ENCODE peak calls at places on chromosome 18, in nine cellular contexts. X, F, B, Q, V, E, R, T and S are unnamed samples.

GRCh38 chr18:13447621-13448020 is 229.1 kb downstream of the LDLRAD4 start:
- DNase-seq in F (no peak), E (no peak), V (no peak), X (peak; percentile 63), Q (peak; percentile 75), B (peak; percentile 65), R (no peak), T (no peak), S (no peak)

GRCh38 chr18:13726972-13727331 is 479 bp downstream of the RNMT start:
- DNase-seq in R (no peak), X (no peak), T (peak; percentile 53), E (no peak), Q (peak; percentile 55), F (peak; percentile 62), V (no peak), B (no peak), S (no peak)

GRCh38 chr18:62450546-62451395 is 72.1 kb upstream of the ZCCHC2 start:
- DNase-seq in T (peak; percentile 5), Q (peak; percentile 87), R (peak; percentile 63), X (peak; percentile 48), B (peak; percentile 24), V (no peak), E (peak; percentile 79), F (peak; percentile 92), S (peak; percentile 77)

GRCh38 chr18:79786304-79786703 is 11.4 kb upstream of the KCNG2 start:
- DNase-seq in T (no peak), F (no peak), R (peak; percentile 32), X (no peak), B (no peak), Q (no peak), E (peak; percentile 31), V (no peak), S (peak; percentile 11)

GRCh38 chr18:9048808-9049494 is 53.5 kb upstream of the NDUFV2 start:
- DNase-seq in Q (no peak), R (no peak), X (no peak), B (no peak), E (no peak), F (peak; percentile 62), V (no peak), T (no peak), S (no peak)

GRCh38 chr18:68103561-68103960 is 587.0 kb upstream of the DSEL start:
- DNase-seq in X (no peak), B (no peak), T (no peak), Q (no peak), F (no peak), V (no peak), E (no peak), R (no peak), S (no peak)

GRCh38 chr18:3060667-3061580 is 48.0 kb upstream of the LPIN2 start:
- DNase-seq in B (no peak), R (no peak), F (no peak), E (no peak), X (no peak), V (no peak), T (peak; percentile 79), Q (no peak), S (no peak)

GRCh38 chr18:65257157-65257556 is 493.7 kb upstream of the CDH7 start:
- DNase-seq in E (no peak), B (no peak), X (no peak), R (no peak), Q (no peak), V (no peak), T (no peak), F (no peak), S (no peak)

GRCh38 chr18:44943201-44943881 is 262.7 kb downstream of the SETBP1 start:
- DNase-seq in R (no peak), V (no peak), E (no peak), X (peak; percentile 63), F (peak; percentile 63), Q (no peak), T (no peak), B (peak; percentile 44), S (no peak)

GRCh38 chr18:37493352-37493935 is 72.2 kb downstream of the CELF4 start:
- DNase-seq in V (no peak), F (no peak), E (no peak), X (no peak), B (no peak), T (no peak), R (no peak), Q (no peak), S (no peak)

GRCh38 chr18:6917082-6917481 is 187.6 kb downstream of the ARHGAP28 start:
- DNase-seq in F (peak; percentile 78), Q (no peak), V (no peak), B (no peak), E (no peak), T (no peak), R (no peak), X (no peak), S (no peak)

GRCh38 chr18:48201952-48202898 is 207.0 kb downstream of the ZBTB7C start:
- DNase-seq in E (no peak), T (no peak), F (no peak), B (no peak), X (no peak), Q (no peak), R (no peak), V (no peak), S (no peak)

GRCh38 chr18:72826736-72827135 is 41.1 kb downstream of the NETO1 start:
- DNase-seq in R (no peak), E (no peak), T (no peak), X (no peak), F (no peak), Q (no peak), V (no peak), B (no peak), S (no peak)

GRCh38 chr18:49189772-49190171 is 239.0 kb upstream of the SMAD7 start:
- DNase-seq in Q (no peak), E (no peak), F (no peak), B (no peak), R (no peak), T (no peak), V (no peak), X (no peak), S (no peak)

GRCh38 chr18:21391074-21391673 is 149.1 kb downstream of the GREB1L start:
- DNase-seq in Q (peak; percentile 23), E (no peak), X (no peak), V (no peak), F (peak; percentile 97), R (no peak), B (peak; percentile 36), T (no peak), S (no peak)

GRCh38 chr18:41842886-41843285 is 112.1 kb upstream of the PIK3C3 start:
- DNase-seq in F (peak; percentile 28), V (no peak), T (no peak), B (no peak), R (no peak), X (no peak), Q (no peak), E (no peak), S (no peak)

GRCh38 chr18:46373131-46373530 is 268.9 kb downstream of the HAUS1 start:
- DNase-seq in V (no peak), T (no peak), F (no peak), Q (no peak), B (no peak), X (no peak), E (no peak), R (no peak), S (no peak)

GRCh38 chr18:61702007-61702406 is 190.8 kb downstream of the RNF152 start:
- DNase-seq in R (no peak), E (no peak), V (no peak), T (no peak), X (no peak), Q (no peak), B (peak; percentile 7), F (peak; percentile 62), S (no peak)

GRCh38 chr18:62979172-62979571 is 263.8 kb downstream of the PHLPP1 start:
- DNase-seq in B (peak; percentile 66), V (peak; percentile 86), E (peak; percentile 76), Q (no peak), X (no peak), R (no peak), F (peak; percentile 77), T (no peak), S (peak; percentile 68)

GRCh38 chr18:27668126-27668525 is 483.0 kb upstream of the CHST9 start:
- DNase-seq in B (no peak), X (no peak), V (no peak), F (no peak), Q (no peak), T (no peak), E (no peak), R (no peak), S (no peak)

GRCh38 chr18:77049938-77050337 is 82.6 kb downstream of the MBP start:
- DNase-seq in V (no peak), E (no peak), X (no peak), F (peak; percentile 49), R (no peak), B (no peak), T (no peak), Q (no peak), S (no peak)

GRCh38 chr18:73296686-73297085 is 428.9 kb upstream of the NETO1 start:
- DNase-seq in X (no peak), Q (no peak), B (no peak), V (no peak), F (no peak), E (no peak), T (no peak), R (no peak), S (no peak)

GRCh38 chr18:32349728-32350395 is 120.8 kb downstream of the GAREM1 start:
- DNase-seq in R (peak; percentile 90), E (no peak), B (peak; percentile 69), T (no peak), X (no peak), Q (peak; percentile 94), V (no peak), F (peak; percentile 90), S (no peak)

GRCh38 chr18:47248610-47249343 is 2.7 kb downstream of the SKOR2 start:
- DNase-seq in T (no peak), B (no peak), Q (no peak), E (no peak), F (peak; percentile 4), R (no peak), X (no peak), V (no peak), S (no peak)

GRCh38 chr18:79933765-79934164 is 17.7 kb downstream of the SLC66A2 start:
- DNase-seq in F (no peak), B (peak; percentile 51), T (no peak), Q (no peak), X (no peak), E (peak; percentile 64), R (peak; percentile 55), V (no peak), S (peak; percentile 50)

GRCh38 chr18:59446012-59446411 is 86.9 kb upstream of the LMAN1 start:
- DNase-seq in R (no peak), Q (peak; percentile 11), X (no peak), V (no peak), B (peak; percentile 16), T (no peak), E (no peak), F (peak; percentile 42), S (no peak)

GRCh38 chr18:22088029-22088428 is 81.4 kb upstream of the GATA6 start:
- DNase-seq in V (no peak), T (no peak), X (no peak), F (no peak), R (no peak), Q (no peak), E (peak; percentile 82), B (no peak), S (peak; percentile 74)

GRCh38 chr18:22914633-22915032 is 18.5 kb upstream of the RBBP8 start:
- DNase-seq in R (no peak), F (peak; percentile 32), V (no peak), X (no peak), E (no peak), Q (no peak), T (no peak), B (no peak), S (no peak)

GRCh38 chr18:13356032-13356431 is 137.5 kb downstream of the LDLRAD4 start:
- DNase-seq in F (no peak), T (no peak), B (no peak), X (no peak), Q (no peak), R (no peak), V (no peak), E (no peak), S (no peak)

GRCh38 chr18:27921904-27922541 is 254.9 kb downstream of the CDH2 start:
- DNase-seq in E (peak; percentile 51), V (no peak), F (peak; percentile 60), Q (peak; percentile 100), R (no peak), B (peak; percentile 42), X (no peak), T (no peak), S (no peak)

GRCh38 chr18:33844232-33844631 is 266.2 kb downstream of the ASXL3 start:
- DNase-seq in B (no peak), T (no peak), Q (no peak), X (no peak), R (no peak), F (no peak), E (no peak), V (no peak), S (no peak)